ENCODE peak calls at places on chromosomes 3 and 15, in four cellular contexts. R is colonic mucosa, W is AG09319, S is H9. Z is an unnamed sample.

GRCh38 chr3:168249539-168250414 is 154.1 kb upstream of the GOLIM4 start:
- DNase-seq in R (peak; percentile 77), S (peak; percentile 89), W (peak; percentile 12), Z (peak; percentile 43)

GRCh38 chr3:20340324-20340928 is 154.4 kb upstream of the SGO1 start:
- DNase-seq in W (peak; percentile 43), R (peak; percentile 67), S (peak; percentile 82), Z (peak; percentile 81)

GRCh38 chr3:115363071-115363470 is 216.0 kb upstream of the ZBTB20 start:
- DNase-seq in S (no peak), W (no peak), R (no peak), Z (peak; percentile 5)

GRCh38 chr3:13309004-13309403 is 111.1 kb downstream of the NUP210 start:
- DNase-seq in R (no peak), W (no peak), S (no peak), Z (no peak)

GRCh38 chr15:96328101-96328958 is 2.2 kb upstream of the NR2F2 start:
- DNase-seq in W (no peak), R (no peak), S (no peak), Z (no peak)

GRCh38 chr15:22979699-22980188 is 424 bp downstream of the CYFIP1 start:
- DNase-seq in W (no peak), S (no peak), R (peak; percentile 40), Z (no peak)

GRCh38 chr3:50675179-50676030 is 678 bp downstream of the DOCK3 start:
- DNase-seq in W (no peak), S (peak; percentile 71), R (no peak), Z (no peak)

GRCh38 chr3:52471371-52472238 is 16.2 kb downstream of the NISCH start:
- DNase-seq in W (no peak), R (peak; percentile 52), S (peak; percentile 67), Z (peak; percentile 67)

GRCh38 chr3:17372811-17373210 is 369.6 kb downstream of the TBC1D5 start:
- DNase-seq in R (no peak), S (no peak), W (no peak), Z (peak; percentile 27)

GRCh38 chr3:178001670-178002101 is 534.5 kb upstream of the KCNMB2 start:
- DNase-seq in S (no peak), W (no peak), R (no peak), Z (no peak)

GRCh38 chr15:85485956-85486567 is 105.7 kb downstream of the AKAP13 start:
- DNase-seq in R (peak; percentile 84), W (peak; percentile 31), S (peak; percentile 54), Z (peak; percentile 83)

GRCh38 chr3:149575213-149575961 is 82.4 kb downstream of the WWTR1 start:
- DNase-seq in W (peak; percentile 68), S (no peak), R (peak; percentile 24), Z (peak; percentile 93)

GRCh38 chr3:9091811-9092210 is 128.5 kb upstream of the RAD18 start:
- DNase-seq in W (no peak), R (no peak), S (no peak), Z (no peak)

GRCh38 chr15:43118276-43118675 is 12.4 kb upstream of the UBR1 start:
- DNase-seq in W (no peak), S (no peak), R (no peak), Z (no peak)

GRCh38 chr3:124584552-124585391 is 145.5 kb upstream of the UMPS start:
- DNase-seq in R (peak; percentile 92), S (peak; percentile 90), W (no peak), Z (peak; percentile 38)

GRCh38 chr15:82642656-82643055 is 4.5 kb downstream of the CPEB1 start:
- DNase-seq in R (no peak), W (no peak), S (no peak), Z (no peak)

GRCh38 chr3:102529452-102529851 is 94.6 kb downstream of the ZPLD1 start:
- DNase-seq in R (no peak), W (no peak), S (peak; percentile 39), Z (peak; percentile 54)

GRCh38 chr3:4695846-4696245 is 202.7 kb downstream of the ITPR1 start:
- DNase-seq in W (no peak), S (no peak), R (no peak), Z (no peak)

GRCh38 chr3:184259878-184260570 is 1.3 kb downstream of the CAMK2N2 start:
- DNase-seq in R (no peak), W (no peak), S (no peak), Z (no peak)

GRCh38 chr3:133377396-133377795 is 22.5 kb upstream of the BFSP2 start:
- DNase-seq in S (no peak), R (no peak), W (peak; percentile 4), Z (peak; percentile 64)

GRCh38 chr3:45034612-45035252 is 8.6 kb downstream of the CLEC3B start:
- DNase-seq in S (no peak), W (no peak), R (peak; percentile 62), Z (no peak)

GRCh38 chr3:24548278-24548677 is 53.6 kb upstream of the THRB start:
- DNase-seq in S (no peak), W (no peak), R (no peak), Z (peak; percentile 16)

GRCh38 chr3:161163297-161163696 is 57.8 kb upstream of the NMD3 start:
- DNase-seq in W (peak; percentile 56), S (no peak), R (no peak), Z (peak; percentile 73)

GRCh38 chr15:31360843-31361763 is 34.5 kb downstream of the KLF13 start:
- DNase-seq in R (peak; percentile 77), S (no peak), W (no peak), Z (peak; percentile 25)

GRCh38 chr15:76196949-76197315 is 114.3 kb downstream of the ETFA start:
- DNase-seq in W (no peak), R (no peak), S (no peak), Z (peak; percentile 60)

GRCh38 chr15:48939686-48940085 is 24.0 kb downstream of the SHC4 start:
- DNase-seq in S (no peak), R (no peak), W (peak; percentile 78), Z (peak; percentile 90)

GRCh38 chr3:173037840-173038483 is 103.1 kb downstream of the SPATA16 start:
- DNase-seq in S (no peak), R (no peak), W (no peak), Z (no peak)

GRCh38 chr15:40754574-40754882 is 526 bp downstream of the RMDN3 start:
- DNase-seq in W (no peak), S (no peak), R (peak; percentile 48), Z (peak; percentile 6)

GRCh38 chr3:115704661-115705338 is 81.5 kb downstream of the GAP43 start:
- DNase-seq in S (no peak), W (no peak), R (no peak), Z (no peak)

GRCh38 chr3:135905058-135905724 is 60.3 kb upstream of the PPP2R3A start:
- DNase-seq in R (no peak), W (no peak), S (no peak), Z (peak; percentile 30)

GRCh38 chr3:116331370-116331769 is 113.9 kb downstream of the LSAMP start:
- DNase-seq in W (no peak), S (no peak), R (no peak), Z (no peak)

GRCh38 chr3:151328298-151329036 is 882 bp downstream of the P2RY13 start:
- DNase-seq in R (no peak), S (no peak), W (no peak), Z (peak; percentile 69)

GRCh38 chr3:56323986-56324420 is 144.3 kb downstream of the ERC2 start:
- DNase-seq in S (no peak), R (no peak), W (peak; percentile 10), Z (peak; percentile 76)

GRCh38 chr15:91413142-91413541 is 313.1 kb downstream of the SV2B start:
- DNase-seq in R (no peak), S (no peak), W (no peak), Z (no peak)

GRCh38 chr15:58678683-58679082 is 70.8 kb downstream of the ADAM10 start:
- DNase-seq in S (no peak), R (no peak), W (no peak), Z (peak; percentile 11)

GRCh38 chr3:134527037-134527436 is 41.2 kb downstream of the CEP63 start:
- DNase-seq in S (peak; percentile 67), R (no peak), W (no peak), Z (peak; percentile 13)
- TF ChIP-seq CTCF in S (peak; percentile 71), R (no peak), W (no peak), Z (peak; percentile 18)

GRCh38 chr15:63176302-63176701 is 13.1 kb upstream of the RAB8B start:
- DNase-seq in R (no peak), S (no peak), W (no peak), Z (no peak)
- TF ChIP-seq CTCF in R (no peak), S (no peak), W (no peak), Z (no peak)

GRCh38 chr3:122859021-122859805 is 64.3 kb downstream of the SLC49A4 start:
- DNase-seq in S (no peak), R (no peak), W (no peak), Z (no peak)

GRCh38 chr3:122857019-122857418 is 62.1 kb downstream of the SLC49A4 start:
- DNase-seq in S (no peak), W (peak; percentile 12), R (no peak), Z (peak; percentile 54)

DNA sequence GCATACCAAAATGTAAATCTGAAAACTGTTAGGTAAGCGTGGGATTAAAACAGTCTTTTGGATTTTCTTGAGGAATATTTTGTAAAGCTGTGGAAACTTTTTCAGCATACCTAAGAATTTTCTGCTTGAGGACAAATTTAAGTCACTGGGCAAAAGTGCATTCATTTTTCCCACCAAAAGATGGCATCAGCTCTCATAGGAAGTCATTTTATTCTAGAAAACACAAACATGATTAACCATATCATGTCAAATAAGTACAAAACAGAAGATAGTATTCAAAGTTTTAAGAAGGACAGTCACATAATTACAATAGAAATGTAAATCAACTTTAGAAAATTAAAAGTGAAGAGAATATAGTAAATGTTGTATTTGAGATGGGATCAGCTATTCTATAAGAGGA is 63.5 kb downstream of the SLC49A4 start:
- DNase-seq in W (no peak), R (no peak), S (no peak), Z (peak; percentile 37)
- TF ChIP-seq CTCF in W (peak; percentile 47), R (no peak), S (peak; percentile 50), Z (peak; percentile 37)

GRCh38 chr3:2247249-2247648 is 148.6 kb downstream of the CNTN4 start:
- DNase-seq in S (no peak), R (no peak), W (no peak), Z (no peak)

GRCh38 chr3:2247831-2248230 is 149.2 kb downstream of the CNTN4 start:
- DNase-seq in S (no peak), R (no peak), W (no peak), Z (no peak)

DNA sequence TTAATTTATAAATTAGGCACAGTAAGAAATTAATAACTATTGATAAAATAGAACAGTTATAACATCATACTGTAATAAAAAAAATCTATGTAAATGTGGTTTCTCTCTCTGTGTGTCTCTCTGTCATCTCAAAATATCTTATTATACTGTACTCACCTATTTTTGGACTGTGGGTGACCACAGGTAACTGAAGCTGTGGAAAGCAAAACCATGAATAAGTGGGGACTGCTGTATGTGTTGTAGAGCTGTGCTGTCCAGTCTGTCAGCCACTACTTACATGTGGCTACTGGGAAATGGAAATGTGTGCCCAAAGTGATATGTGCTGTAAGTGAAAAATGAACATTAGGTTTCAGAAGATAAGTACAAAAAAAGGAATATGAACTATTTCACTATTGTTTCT is 145.5 kb downstream of the CNTN4 start:
- DNase-seq in R (no peak), W (no peak), S (no peak), Z (no peak)
- TF ChIP-seq CTCF in R (no peak), W (no peak), S (no peak), Z (no peak)

GRCh38 chr15:72796515-72797337 is 13.2 kb upstream of the ADPGK start:
- DNase-seq in W (peak; percentile 23), R (peak; percentile 73), S (peak; percentile 69), Z (peak; percentile 33)
- TF ChIP-seq CTCF in W (peak; percentile 7), R (peak; percentile 19), S (peak; percentile 63), Z (peak; percentile 56)

GRCh38 chr3:126654571-126655393 is at the start of gene TXNRD3:
- DNase-seq in R (peak; percentile 92), S (peak; percentile 84), W (peak; percentile 29), Z (peak; percentile 81)
- TF ChIP-seq CTCF in R (no peak), S (peak; percentile 18), W (no peak), Z (peak; percentile 8)